ENCODE peak calls at places on chromosomes 1 and 21, in four cellular contexts. M is osteocyte, C is bronchial epithelial cell, S is left lung. R is an unnamed sample.

GRCh38 chr1:85815906-85816305 is 107.7 kb upstream of the ZNHIT6 start:
- DNase-seq in M (no peak), C (no peak), S (no peak), R (no peak)

GRCh38 chr1:8889103-8889846 is 10.8 kb upstream of the ENO1 start:
- DNase-seq in M (no peak), C (no peak), S (no peak), R (no peak)

GRCh38 chr1:176752505-176752904 is 289.5 kb downstream of the PAPPA2 start:
- DNase-seq in M (no peak), C (no peak), S (no peak), R (no peak)

GRCh38 chr1:229640455-229640854 is 14.4 kb downstream of the URB2 start:
- DNase-seq in M (no peak), C (no peak), S (no peak), R (no peak)

GRCh38 chr1:191099696-191100095 is 622.0 kb upstream of the BRINP3 start:
- DNase-seq in M (no peak), C (no peak), S (no peak), R (no peak)

GRCh38 chr21:23853796-23854379 is 1753.4 kb downstream of the MRPL39 start:
- DNase-seq in M (no peak), C (peak), S (no peak), R (peak)

GRCh38 chr1:246269466-246269865 is 237.6 kb downstream of the SMYD3 start:
- DNase-seq in M (no peak), C (no peak), S (no peak), R (no peak)

GRCh38 chr1:41289196-41289595 is 47.1 kb upstream of the SCMH1 start:
- DNase-seq in M (peak), C (no peak), S (no peak), R (no peak)

GRCh38 chr1:184472117-184472516 is 85.3 kb downstream of the C1orf21 start:
- DNase-seq in M (no peak), C (no peak), S (no peak), R (no peak)

GRCh38 chr21:36542312-36543101 is 62.6 kb upstream of the CLDN14 start:
- DNase-seq in M (no peak), C (peak), S (no peak), R (peak)

GRCh38 chr1:220776725-220777326 is 9.9 kb upstream of the MTARC1 start:
- DNase-seq in M (peak), C (peak), S (peak), R (peak)

GRCh38 chr1:53087332-53088285 is 25.6 kb downstream of the PODN start:
- DNase-seq in M (no peak), C (no peak), S (no peak), R (no peak)

GRCh38 chr1:43206721-43207228 is 34.6 kb downstream of the CFAP57 start:
- DNase-seq in M (no peak), C (peak), S (peak), R (no peak)

GRCh38 chr21:38315155-38315554 is 58.4 kb downstream of the KCNJ15 start:
- DNase-seq in M (peak), C (no peak), S (no peak), R (no peak)

GRCh38 chr1:107196973-107197562 is 56.2 kb downstream of the NTNG1 start:
- DNase-seq in M (no peak), C (peak), S (no peak), R (no peak)

GRCh38 chr1:217369271-217369981 is 261.5 kb downstream of the GPATCH2 start:
- DNase-seq in M (no peak), C (peak), S (no peak), R (peak)

GRCh38 chr1:19799233-19799876 is 361 bp downstream of the TMCO4 start:
- DNase-seq in M (no peak), C (peak), S (peak), R (no peak)

GRCh38 chr1:46491500-46492268 is 2.0 kb downstream of the DMBX1 start:
- DNase-seq in M (no peak), C (no peak), S (no peak), R (no peak)

GRCh38 chr1:31679676-31680230 is 24.1 kb downstream of the COL16A1 start:
- DNase-seq in M (no peak), C (no peak), S (no peak), R (no peak)

GRCh38 chr1:111334169-111334568 is 43.5 kb downstream of the CHIA start:
- DNase-seq in M (no peak), C (peak), S (no peak), R (peak)

GRCh38 chr1:227778401-227778947 is 37.0 kb upstream of the PRSS38 start:
- DNase-seq in M (peak), C (no peak), S (no peak), R (no peak)

GRCh38 chr1:229230893-229231753 is 39.8 kb upstream of the RAB4A start:
- DNase-seq in M (no peak), C (peak), S (no peak), R (no peak)

GRCh38 chr1:16351449-16351993 is 759 bp downstream of the FBXO42 start:
- DNase-seq in M (no peak), C (peak), S (no peak), R (peak)

GRCh38 chr1:71019248-71019647 is 28.4 kb downstream of the PTGER3 start:
- DNase-seq in M (no peak), C (no peak), S (no peak), R (no peak)

GRCh38 chr1:172845371-172845770 is 186.5 kb downstream of the FASLG start:
- DNase-seq in M (no peak), C (no peak), S (no peak), R (peak)

GRCh38 chr1:151309851-151310323 is 17.3 kb downstream of the PI4KB start:
- DNase-seq in M (no peak), C (no peak), S (peak), R (no peak)

GRCh38 chr1:212179394-212180076 is 105.7 kb upstream of the PPP2R5A start:
- DNase-seq in M (no peak), C (peak), S (no peak), R (no peak)

GRCh38 chr1:226624526-226624925 is 76.0 kb downstream of the STUM start:
- DNase-seq in M (no peak), C (peak), S (peak), R (no peak)

GRCh38 chr1:163799190-163799805 is 477.5 kb downstream of the NUF2 start:
- DNase-seq in M (no peak), C (no peak), S (no peak), R (no peak)

GRCh38 chr1:184270556-184270955 is 116.3 kb upstream of the C1orf21 start:
- DNase-seq in M (no peak), C (no peak), S (no peak), R (no peak)

GRCh38 chr1:215290018-215290417 is 207.5 kb downstream of the KCNK2 start:
- DNase-seq in M (no peak), C (no peak), S (no peak), R (no peak)

GRCh38 chr1:160925652-160926241 is 28.9 kb downstream of the ITLN2 start:
- DNase-seq in M (no peak), C (no peak), S (no peak), R (no peak)

GRCh38 chr1:156075158-156075557 is 7.1 kb downstream of the MEX3A start:
- DNase-seq in M (no peak), C (no peak), S (no peak), R (no peak)
- TF ChIP-seq CTCF in M (no peak), C (no peak), S (no peak), R (no peak)

DNA sequence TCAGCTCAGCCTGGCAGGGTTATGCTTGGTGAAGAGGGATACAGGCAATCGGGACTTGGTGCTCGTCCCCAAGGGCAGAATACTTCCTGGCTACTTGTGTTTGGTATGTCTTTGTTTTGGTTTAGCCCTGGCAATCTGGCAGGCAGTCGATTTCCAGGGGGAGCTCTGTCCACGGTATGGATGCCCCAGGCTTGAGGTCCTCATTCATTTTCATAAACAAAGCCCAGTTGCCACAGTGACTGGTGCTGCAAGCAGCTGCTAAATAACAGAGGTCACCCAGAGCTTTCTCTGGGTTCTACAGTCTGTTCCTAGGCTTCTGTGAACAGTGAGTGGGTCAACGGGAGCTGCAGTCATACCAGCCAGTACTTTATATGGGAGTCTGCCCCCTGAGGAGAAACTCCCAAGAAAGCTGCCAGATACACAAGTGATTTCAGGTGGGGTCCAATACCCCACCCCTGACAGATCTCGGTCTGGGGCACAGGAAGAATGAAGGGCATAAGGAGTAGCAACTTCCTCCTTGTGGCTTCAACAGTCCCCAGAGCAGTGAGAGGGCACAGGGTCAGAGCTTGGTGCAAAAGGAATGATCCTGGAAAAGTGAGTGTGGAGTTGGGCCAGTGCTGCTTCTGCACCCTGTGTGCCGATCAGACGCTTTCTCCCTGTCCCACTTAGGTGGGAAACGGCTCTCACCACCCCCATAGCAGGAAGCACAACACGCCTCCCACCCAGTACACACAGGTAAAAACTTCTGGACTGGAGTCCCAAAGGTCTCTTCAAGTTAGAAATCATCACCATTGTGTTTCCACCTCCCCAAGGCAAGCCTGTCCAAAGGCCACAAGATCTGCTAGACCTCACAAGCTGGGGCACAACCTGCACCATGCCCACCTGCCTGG is 55.5 kb downstream of the TGFBR3 start:
- DNase-seq in M (peak), C (peak), S (no peak), R (no peak)
- TF ChIP-seq CTCF in M (peak), C (no peak), S (no peak), R (no peak)

GRCh38 chr1:205907794-205908193 is 35.5 kb downstream of the SLC26A9 start:
- DNase-seq in M (no peak), C (peak), S (no peak), R (no peak)
- TF ChIP-seq CTCF in M (peak), C (peak), S (peak), R (no peak)

DNA sequence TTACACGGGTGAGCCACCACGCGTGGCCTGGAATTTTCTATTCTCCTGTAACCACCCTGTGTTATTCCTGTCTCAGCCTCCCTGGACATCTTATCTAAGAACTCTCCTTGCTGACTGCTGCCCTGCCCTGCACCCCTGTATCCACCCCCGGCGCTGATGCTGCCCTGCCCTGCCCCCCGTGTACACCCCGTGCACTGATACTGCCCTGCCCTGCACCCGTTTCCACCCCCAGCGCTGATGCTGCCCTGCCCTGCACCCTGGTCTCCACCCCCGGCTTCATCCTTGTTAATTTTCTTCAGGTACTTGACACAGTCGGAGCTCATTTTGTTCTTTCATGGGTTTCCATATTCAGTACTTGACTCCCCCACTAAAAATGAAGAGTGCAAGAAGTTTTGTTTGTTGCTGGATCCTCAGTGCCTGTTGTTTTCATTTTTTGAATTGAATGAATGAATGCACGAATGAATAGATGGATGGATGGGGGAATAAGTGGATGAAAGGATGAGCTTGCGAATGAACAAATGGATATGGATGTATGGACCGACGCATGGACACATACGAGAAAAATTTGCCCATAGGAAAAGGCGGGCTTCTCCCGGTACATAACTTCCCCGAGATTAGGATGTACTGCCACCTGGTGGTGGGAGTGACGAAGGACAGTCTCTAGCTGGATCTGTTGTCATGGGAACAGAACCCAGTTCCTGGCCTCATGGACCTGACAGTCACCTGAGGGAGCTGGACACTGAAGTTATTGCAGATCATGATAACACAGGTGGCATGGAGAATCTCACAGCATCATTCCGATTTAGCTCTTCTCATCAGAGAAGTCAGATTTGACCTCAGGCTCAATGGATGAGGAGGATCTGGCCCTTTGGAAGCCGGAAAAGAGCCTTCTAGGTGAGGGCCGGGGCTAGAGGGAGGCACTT is 14.9 kb downstream of the AADACL4 start:
- DNase-seq in M (peak), C (peak), S (peak), R (peak)
- TF ChIP-seq CTCF in M (peak), C (peak), S (peak), R (peak)

GRCh38 chr1:26820784-26821269 is 5.7 kb upstream of the ZDHHC18 start:
- DNase-seq in M (no peak), C (no peak), S (no peak), R (peak)
- TF ChIP-seq CTCF in M (no peak), C (no peak), S (peak), R (peak)

GRCh38 chr1:153192697-153193096 is 10.5 kb upstream of the LELP1 start:
- DNase-seq in M (no peak), C (peak), S (no peak), R (no peak)
- TF ChIP-seq CTCF in M (no peak), C (peak), S (no peak), R (peak)

GRCh38 chr1:202160377-202160940 is at the start of gene PTPN7:
- DNase-seq in M (no peak), C (peak), S (peak), R (peak)
- TF ChIP-seq CTCF in M (no peak), C (peak), S (peak), R (peak)

GRCh38 chr21:39472211-39472610 is 20.4 kb downstream of the SH3BGR start:
- DNase-seq in M (no peak), C (no peak), S (no peak), R (no peak)
- TF ChIP-seq CTCF in M (no peak), C (no peak), S (no peak), R (no peak)